ENCODE peak calls at places on chromosomes 1 and 21, in nine cellular contexts. Q is sigmoid colon, L is A549, D is kidney, R is neural crest cell, T is esophagus squamous epithelium, G is fibroblast of the aortic adventitia, U is RWPE1, J is HFFc6. X is an unnamed sample.

GRCh38 chr1:112706505-112707216 is at the start of gene RHOC:
- DNase-seq in Q (peak), L (no peak), D (peak), R (peak), T (no peak), G (peak), U (peak), J (no peak), X (peak)

GRCh38 chr1:205822397-205822796 is 9.4 kb upstream of the SLC41A1 start:
- DNase-seq in Q (no peak), L (no peak), D (no peak), R (no peak), T (no peak), G (no peak), U (no peak), J (no peak), X (no peak)

GRCh38 chr1:2098839-2099785 is 48.9 kb downstream of the PRKCZ start:
- DNase-seq in Q (no peak), L (no peak), D (peak), R (no peak), T (no peak), G (no peak), U (no peak), J (no peak), X (no peak)

GRCh38 chr1:156387899-156388813 is 19.1 kb downstream of the RHBG start:
- DNase-seq in Q (no peak), L (no peak), D (no peak), R (peak), T (no peak), G (no peak), U (no peak), J (no peak), X (peak)

GRCh38 chr1:113928950-113929749 is at the start of gene HIPK1:
- DNase-seq in Q (peak), L (peak), D (peak), R (peak), T (peak), G (peak), U (peak), J (peak), X (peak)

GRCh38 chr21:16624468-16625102 is 888.3 kb upstream of the CXADR start:
- DNase-seq in Q (no peak), L (no peak), D (no peak), R (no peak), T (no peak), G (no peak), U (no peak), J (no peak), X (peak)

GRCh38 chr21:39788383-39788782 is 43.4 kb downstream of the IGSF5 start:
- DNase-seq in Q (peak), L (peak), D (peak), R (peak), T (no peak), G (no peak), U (peak), J (peak), X (peak)

GRCh38 chr1:206903687-206904086 is 6.4 kb downstream of the IL24 start:
- DNase-seq in Q (no peak), L (no peak), D (no peak), R (no peak), T (no peak), G (no peak), U (no peak), J (no peak), X (no peak)

GRCh38 chr1:225911207-225912130 is 12.6 kb downstream of the PYCR2 start:
- DNase-seq in Q (peak), L (peak), D (peak), R (peak), T (no peak), G (peak), U (no peak), J (peak), X (peak)

GRCh38 chr1:204190212-204191211 is 5.8 kb downstream of the KISS1 start:
- DNase-seq in Q (no peak), L (no peak), D (peak), R (no peak), T (no peak), G (peak), U (peak), J (no peak), X (peak)

GRCh38 chr1:61605607-61606321 is 119.2 kb downstream of the TM2D1 start:
- DNase-seq in Q (no peak), L (no peak), D (no peak), R (no peak), T (no peak), G (peak), U (peak), J (peak), X (no peak)

GRCh38 chr1:156675715-156676311 is 1.4 kb downstream of the NES start:
- DNase-seq in Q (no peak), L (no peak), D (no peak), R (no peak), T (no peak), G (no peak), U (no peak), J (no peak), X (peak)

GRCh38 chr1:9289724-9290493 is 2.8 kb upstream of the SPSB1 start:
- DNase-seq in Q (peak), L (peak), D (no peak), R (no peak), T (no peak), G (peak), U (peak), J (peak), X (no peak)

GRCh38 chr1:1181938-1182410 is 8.3 kb downstream of the TTLL10 start:
- DNase-seq in Q (no peak), L (no peak), D (peak), R (no peak), T (no peak), G (no peak), U (no peak), J (no peak), X (peak)

GRCh38 chr21:41601573-41602371 is 93.8 kb upstream of the TMPRSS2 start:
- DNase-seq in Q (peak), L (no peak), D (peak), R (no peak), T (no peak), G (peak), U (no peak), J (peak), X (no peak)

GRCh38 chr1:236774926-236775325 is 20.2 kb upstream of the MTR start:
- DNase-seq in Q (no peak), L (peak), D (no peak), R (no peak), T (no peak), G (peak), U (no peak), J (no peak), X (no peak)

GRCh38 chr1:67393240-67393639 is 37.0 kb downstream of the SERBP1 start:
- DNase-seq in Q (no peak), L (no peak), D (no peak), R (no peak), T (no peak), G (no peak), U (no peak), J (no peak), X (no peak)

GRCh38 chr1:58786927-58787245 is 3.0 kb upstream of the JUN start:
- DNase-seq in Q (no peak), L (no peak), D (no peak), R (no peak), T (no peak), G (no peak), U (no peak), J (no peak), X (no peak)

GRCh38 chr1:207644852-207645631 is at the start of gene CR1L:
- DNase-seq in Q (peak), L (peak), D (peak), R (no peak), T (no peak), G (peak), U (peak), J (peak), X (no peak)

GRCh38 chr1:59596432-59596831 is 218.3 kb upstream of the HOOK1 start:
- DNase-seq in Q (no peak), L (peak), D (peak), R (no peak), T (no peak), G (peak), U (peak), J (peak), X (no peak)

GRCh38 chr1:1437904-1438376 is 2.5 kb downstream of the VWA1 start:
- DNase-seq in Q (no peak), L (peak), D (peak), R (no peak), T (no peak), G (no peak), U (no peak), J (no peak), X (no peak)

GRCh38 chr1:1314678-1315335 is 6.4 kb downstream of the PUSL1 start:
- DNase-seq in Q (no peak), L (no peak), D (no peak), R (no peak), T (no peak), G (no peak), U (no peak), J (no peak), X (no peak)

GRCh38 chr1:215192306-215192705 is 109.8 kb downstream of the KCNK2 start:
- DNase-seq in Q (no peak), L (no peak), D (no peak), R (no peak), T (no peak), G (peak), U (no peak), J (peak), X (no peak)

GRCh38 chr1:235648954-235649721 is 446 bp downstream of the GNG4 start:
- DNase-seq in Q (peak), L (peak), D (peak), R (peak), T (no peak), G (peak), U (peak), J (peak), X (peak)

GRCh38 chr1:19450811-19451564 is 34.4 kb downstream of the CAPZB start:
- DNase-seq in Q (no peak), L (peak), D (no peak), R (no peak), T (no peak), G (peak), U (peak), J (peak), X (no peak)

GRCh38 chr1:24155011-24155782 is 12.3 kb upstream of the IL22RA1 start:
- DNase-seq in Q (no peak), L (peak), D (peak), R (no peak), T (no peak), G (no peak), U (no peak), J (no peak), X (no peak)

GRCh38 chr1:245010018-245010614 is 144.7 kb upstream of the KIF26B start:
- DNase-seq in Q (no peak), L (no peak), D (no peak), R (no peak), T (no peak), G (no peak), U (no peak), J (no peak), X (no peak)

GRCh38 chr1:109584766-109585165 is 34.6 kb downstream of the GNAT2 start:
- DNase-seq in Q (no peak), L (no peak), D (no peak), R (no peak), T (no peak), G (no peak), U (no peak), J (no peak), X (no peak)

GRCh38 chr1:18941221-18942141 is 15.0 kb downstream of the IFFO2 start:
- DNase-seq in Q (no peak), L (peak), D (peak), R (no peak), T (no peak), G (peak), U (no peak), J (no peak), X (no peak)

GRCh38 chr1:49351744-49352143 is 575.1 kb upstream of the BEND5 start:
- DNase-seq in Q (no peak), L (no peak), D (no peak), R (no peak), T (no peak), G (no peak), U (peak), J (no peak), X (no peak)

GRCh38 chr1:233140974-233141373 is 154.6 kb downstream of the PCNX2 start:
- DNase-seq in Q (no peak), L (no peak), D (no peak), R (no peak), T (no peak), G (peak), U (no peak), J (no peak), X (no peak)

DNA sequence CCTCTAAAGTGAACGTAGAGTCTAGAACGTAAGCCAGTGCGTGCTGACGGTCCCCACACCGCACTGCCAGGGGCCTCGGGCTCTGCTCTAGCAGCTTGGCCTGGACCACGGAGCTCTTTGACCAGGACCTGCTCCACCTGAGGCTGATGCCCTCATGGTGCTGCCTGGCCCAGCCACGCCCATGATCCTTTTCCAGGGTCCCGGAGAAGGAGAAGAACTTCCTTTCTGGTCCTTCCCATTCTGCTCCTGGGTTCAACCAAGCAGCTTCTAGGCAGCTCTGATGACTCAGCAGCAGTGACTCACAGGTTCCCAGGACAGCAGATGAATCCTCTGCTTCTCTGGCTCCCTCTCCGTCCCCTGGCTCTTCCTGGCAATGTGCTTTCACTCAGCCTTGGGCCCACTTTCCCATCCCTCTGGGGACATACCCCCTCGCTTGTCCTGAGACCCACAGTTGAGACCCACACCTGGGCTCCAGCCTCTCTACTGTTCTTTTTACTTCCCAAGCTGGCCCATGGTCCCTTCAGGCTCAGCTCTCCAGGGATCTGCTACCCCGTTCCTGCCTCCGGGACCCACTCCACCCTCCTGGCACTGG is 246.3 kb upstream of the RAB4A start:
- DNase-seq in Q (peak), L (peak), D (peak), R (no peak), T (no peak), G (peak), U (peak), J (peak), X (no peak)
- TF ChIP-seq CTCF in Q (no peak), L (no peak), D (no peak), R (no peak), T (no peak), G (no peak), U (no peak), J (no peak), X (no peak)

GRCh38 chr21:31456201-31456600 is 112.1 kb upstream of the TIAM1 start:
- DNase-seq in Q (no peak), L (no peak), D (no peak), R (no peak), T (no peak), G (no peak), U (no peak), J (no peak), X (no peak)

GRCh38 chr21:31460985-31461384 is 116.9 kb upstream of the TIAM1 start:
- DNase-seq in Q (no peak), L (no peak), D (no peak), R (no peak), T (no peak), G (no peak), U (no peak), J (no peak), X (no peak)

GRCh38 chr21:31455506-31455905 is 111.4 kb upstream of the TIAM1 start:
- DNase-seq in Q (no peak), L (no peak), D (no peak), R (no peak), T (no peak), G (no peak), U (no peak), J (no peak), X (no peak)

GRCh38 chr21:31457675-31458074 is 113.6 kb upstream of the TIAM1 start:
- DNase-seq in Q (peak), L (peak), D (no peak), R (no peak), T (no peak), G (no peak), U (no peak), J (no peak), X (no peak)

GRCh38 chr21:31459457-31459856 is 115.4 kb upstream of the TIAM1 start:
- DNase-seq in Q (no peak), L (peak), D (no peak), R (no peak), T (no peak), G (no peak), U (no peak), J (no peak), X (no peak)
- TF ChIP-seq CTCF in Q (no peak), L (peak), D (no peak), R (peak), T (no peak), G (no peak), U (no peak), J (no peak), X (no peak)

GRCh38 chr21:15521644-15522001 is 208.2 kb upstream of the USP25 start:
- DNase-seq in Q (no peak), L (no peak), D (no peak), R (no peak), T (no peak), G (no peak), U (no peak), J (no peak), X (no peak)

GRCh38 chr21:15517394-15517793 is 212.4 kb upstream of the USP25 start:
- DNase-seq in Q (no peak), L (no peak), D (no peak), R (no peak), T (no peak), G (no peak), U (no peak), J (no peak), X (no peak)

GRCh38 chr21:15524855-15525254 is 204.9 kb upstream of the USP25 start:
- DNase-seq in Q (no peak), L (no peak), D (no peak), R (no peak), T (no peak), G (no peak), U (no peak), J (no peak), X (no peak)

GRCh38 chr21:15522148-15522547 is 207.6 kb upstream of the USP25 start:
- DNase-seq in Q (no peak), L (no peak), D (peak), R (no peak), T (no peak), G (no peak), U (no peak), J (no peak), X (no peak)

GRCh38 chr21:15520811-15521643 is 208.8 kb upstream of the USP25 start:
- DNase-seq in Q (no peak), L (no peak), D (no peak), R (no peak), T (no peak), G (no peak), U (peak), J (no peak), X (no peak)
- TF ChIP-seq CTCF in Q (no peak), L (no peak), D (no peak), R (peak), T (no peak), G (peak), U (no peak), J (peak), X (peak)

DNA sequence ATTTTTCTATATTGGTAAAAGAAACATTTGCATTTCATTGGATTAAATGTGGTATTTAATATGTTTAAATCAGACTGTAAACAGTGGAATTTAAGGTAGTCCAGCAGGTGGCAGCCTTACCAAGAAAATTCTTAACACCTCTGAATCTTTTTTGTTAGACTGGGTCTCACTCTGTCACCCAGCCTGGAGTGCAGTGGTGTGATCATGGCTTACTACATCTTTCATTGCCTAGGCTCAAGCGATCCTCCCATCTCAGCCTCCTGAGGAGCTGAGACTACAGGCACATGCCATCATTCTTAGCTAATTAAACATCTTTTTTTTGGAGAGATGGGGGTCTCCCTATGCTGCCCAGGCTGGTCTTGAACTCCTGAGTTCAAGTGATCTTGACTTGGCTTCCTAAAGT is 98.8 kb downstream of the RABGAP1L start:
- DNase-seq in Q (no peak), L (peak), D (no peak), R (peak), T (no peak), G (peak), U (peak), J (peak), X (peak)
- TF ChIP-seq CTCF in Q (peak), L (peak), D (peak), R (peak), T (peak), G (peak), U (peak), J (peak), X (peak)

DNA sequence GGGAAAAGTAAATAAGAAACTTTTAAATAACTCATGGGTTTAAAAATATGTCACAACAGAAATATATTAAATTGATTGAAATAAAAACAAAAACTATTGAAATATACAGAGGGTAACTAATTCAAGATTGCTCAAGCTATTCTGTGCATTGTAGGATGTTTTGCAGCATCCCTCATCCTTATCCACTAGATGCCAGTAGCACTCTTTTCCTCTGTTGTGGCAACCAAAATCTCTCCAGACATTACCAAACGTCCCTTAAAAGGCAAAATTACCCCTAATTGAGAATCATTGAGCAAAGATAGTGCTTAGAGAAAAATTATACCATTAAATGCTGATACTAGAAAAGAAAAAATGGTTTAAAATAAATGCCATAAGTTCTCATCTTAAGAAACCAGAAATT is 682.6 kb downstream of the RWDD3 start:
- DNase-seq in Q (no peak), L (no peak), D (no peak), R (no peak), T (no peak), G (peak), U (no peak), J (no peak), X (no peak)
- TF ChIP-seq CTCF in Q (peak), L (no peak), D (no peak), R (peak), T (no peak), G (peak), U (peak), J (no peak), X (peak)

GRCh38 chr1:38301040-38301439 is 254.4 kb upstream of the POU3F1 start:
- DNase-seq in Q (no peak), L (no peak), D (no peak), R (no peak), T (no peak), G (no peak), U (no peak), J (no peak), X (no peak)

GRCh38 chr1:38297246-38297645 is 250.7 kb upstream of the POU3F1 start:
- DNase-seq in Q (no peak), L (no peak), D (no peak), R (no peak), T (no peak), G (no peak), U (no peak), J (no peak), X (no peak)

GRCh38 chr1:38296047-38296446 is 249.5 kb upstream of the POU3F1 start:
- DNase-seq in Q (no peak), L (no peak), D (no peak), R (no peak), T (no peak), G (no peak), U (no peak), J (no peak), X (no peak)

GRCh38 chr1:38297852-38298251 is 251.3 kb upstream of the POU3F1 start:
- DNase-seq in Q (no peak), L (no peak), D (no peak), R (no peak), T (no peak), G (no peak), U (no peak), J (no peak), X (no peak)

DNA sequence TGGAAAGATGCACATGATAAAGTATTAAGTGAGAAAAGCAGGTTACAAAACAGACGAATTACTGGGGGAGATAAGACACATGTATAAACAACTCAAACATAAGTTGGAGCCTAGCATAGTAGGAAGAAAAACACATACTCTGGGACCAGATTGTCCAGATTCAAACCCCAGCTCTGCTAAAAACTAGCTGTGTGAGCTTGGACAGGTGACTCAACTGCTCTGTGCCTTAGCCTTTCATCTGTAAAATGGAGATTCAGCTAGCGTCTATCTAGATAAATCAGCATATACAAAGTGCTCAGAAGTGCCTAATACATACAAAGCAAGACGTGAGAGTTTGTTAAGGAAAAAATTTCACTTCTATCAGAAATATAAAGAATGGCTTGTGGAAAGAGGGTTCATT is 254.0 kb upstream of the POU3F1 start:
- DNase-seq in Q (no peak), L (no peak), D (no peak), R (no peak), T (no peak), G (no peak), U (no peak), J (no peak), X (no peak)
- TF ChIP-seq CTCF in Q (no peak), L (no peak), D (no peak), R (no peak), T (no peak), G (no peak), U (no peak), J (no peak), X (no peak)

X was measured in nephron progenitor cell.